ENCODE peak calls at places on chromosomes 3 and 15, in ten cellular contexts. Y, J, O, V, G, B, Q, K, T and D are unnamed samples. For H3K36me3, the result is how much of the 10 kb centered on the place peaks cover.

GRCh38 chr3:155075200-155075599 is 4.9 kb upstream of the MME start:
- DNase-seq in Y (no peak), J (no peak), O (no peak), V (no peak), G (no peak), B (no peak), Q (no peak), K (no peak), T (no peak), D (no peak)

GRCh38 chr15:90558182-90558581 is 28.5 kb downstream of the CRTC3 start:
- DNase-seq in Y (peak), J (no peak), O (peak), V (no peak), G (peak), B (no peak), Q (no peak), K (no peak), T (no peak), D (no peak)

GRCh38 chr3:50164056-50164455 is 8.9 kb downstream of the SEMA3F start:
- DNase-seq in Y (peak), J (peak), O (peak), V (no peak), G (peak), B (peak), Q (no peak), K (peak), T (peak), D (no peak)

GRCh38 chr15:69979269-69979668 is 118.4 kb downstream of the TLE3 start:
- DNase-seq in Y (peak), J (no peak), O (no peak), V (no peak), G (no peak), B (no peak), Q (no peak), K (no peak), T (peak), D (no peak)

GRCh38 chr3:157544501-157545139 is 41.4 kb upstream of the VEPH1 start:
- DNase-seq in Y (no peak), J (no peak), O (no peak), V (no peak), G (peak), B (no peak), Q (no peak), K (no peak), T (peak), D (no peak)

GRCh38 chr3:195080125-195080524 is 190.8 kb downstream of the XXYLT1 start:
- DNase-seq in Y (no peak), J (no peak), O (no peak), V (no peak), G (no peak), B (no peak), Q (no peak), K (no peak), T (no peak), D (no peak)

GRCh38 chr15:90038639-90039095 is 37.5 kb downstream of the ZNF710 start:
- DNase-seq in Y (peak), J (no peak), O (no peak), V (no peak), G (no peak), B (no peak), Q (no peak), K (no peak), T (no peak), D (no peak)

GRCh38 chr3:63961891-63962290 is 49.7 kb upstream of the SCAANT1 start:
- DNase-seq in Y (no peak), J (no peak), O (no peak), V (no peak), G (no peak), B (no peak), Q (no peak), K (no peak), T (peak), D (no peak)

GRCh38 chr3:13189639-13190375 is 116.6 kb upstream of the IQSEC1 start:
- DNase-seq in Y (no peak), J (peak), O (peak), V (no peak), G (no peak), B (no peak), Q (no peak), K (no peak), T (peak), D (no peak)

GRCh38 chr3:42179110-42179725 is 86.8 kb downstream of the CCK start:
- DNase-seq in Y (peak), J (no peak), O (peak), V (no peak), G (peak), B (no peak), Q (no peak), K (no peak), T (peak), D (no peak)

GRCh38 chr3:170660139-170660538 is 74.3 kb upstream of the SLC7A14 start:
- DNase-seq in Y (peak), J (no peak), O (no peak), V (no peak), G (no peak), B (no peak), Q (no peak), K (no peak), T (no peak), D (no peak)

GRCh38 chr3:27360113-27361078 is 8.8 kb downstream of the NEK10 start:
- DNase-seq in Y (peak), J (no peak), O (no peak), V (no peak), G (no peak), B (no peak), Q (no peak), K (peak), T (peak), D (no peak)

GRCh38 chr3:122998206-122998605 is 29.4 kb downstream of the SEMA5B start:
- DNase-seq in Y (no peak), J (no peak), O (no peak), V (no peak), G (no peak), B (no peak), Q (no peak), K (no peak), T (no peak), D (no peak)
- H3K36me3 ChIP-seq in Y (under half), J (under half), O (under half), V (under half), G (under half), B (under half), Q (under half), K (under half), T (under half), D (under half)

GRCh38 chr3:176491084-176491483 is 706.2 kb downstream of the TBL1XR1 start:
- DNase-seq in Y (no peak), J (no peak), O (no peak), V (no peak), G (no peak), B (no peak), Q (no peak), K (no peak), T (no peak), D (no peak)
- H3K4me3 ChIP-seq in Y (no peak), J (no peak), O (no peak), V (no peak), G (no peak), B (no peak), Q (no peak), K (no peak), T (no peak), D (no peak)

GRCh38 chr3:72977463-72977862 is 19.1 kb upstream of the PPP4R2 start:
- DNase-seq in Y (no peak), J (no peak), O (no peak), V (no peak), G (no peak), B (no peak), Q (no peak), K (no peak), T (no peak), D (no peak)
- TF ChIP-seq POLR2A in Y (no peak), J (no peak), O (no peak), V (no peak), G (no peak), B (no peak), Q (no peak), K (no peak), T (no peak), D (no peak)

GRCh38 chr3:113006350-113007056 is 15.7 kb downstream of the GTPBP8 start:
- DNase-seq in Y (no peak), J (no peak), O (no peak), V (no peak), G (no peak), B (no peak), Q (no peak), K (no peak), T (no peak), D (no peak)

GRCh38 chr3:113002033-113002432 is 11.2 kb downstream of the GTPBP8 start:
- DNase-seq in Y (no peak), J (no peak), O (no peak), V (no peak), G (no peak), B (no peak), Q (no peak), K (no peak), T (no peak), D (no peak)

GRCh38 chr3:113005622-113006021 is 14.8 kb downstream of the GTPBP8 start:
- DNase-seq in Y (no peak), J (no peak), O (no peak), V (no peak), G (no peak), B (no peak), Q (no peak), K (no peak), T (no peak), D (no peak)

GRCh38 chr3:113000691-113001090 is 9.9 kb downstream of the GTPBP8 start:
- DNase-seq in Y (no peak), J (no peak), O (no peak), V (no peak), G (no peak), B (no peak), Q (no peak), K (no peak), T (no peak), D (no peak)

DNA sequence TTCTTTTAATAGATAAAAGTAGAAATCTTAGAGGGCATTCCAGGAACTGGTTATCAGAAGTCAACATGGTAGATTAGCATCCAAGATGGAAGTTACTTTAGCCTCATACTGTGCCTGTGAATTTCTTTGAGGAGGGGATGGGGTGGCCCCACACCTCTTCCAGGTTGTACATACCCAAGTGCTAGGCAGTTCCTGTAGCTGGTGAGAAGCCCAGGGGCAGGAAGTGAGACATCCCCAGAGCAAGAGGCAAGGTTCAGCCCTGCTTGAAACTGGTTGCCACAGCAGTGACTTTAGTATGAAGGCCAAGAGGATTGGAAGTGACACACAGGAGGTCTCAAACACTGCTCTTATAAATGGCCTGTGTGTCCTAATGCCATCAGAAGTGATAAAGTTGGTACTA is 11.9 kb downstream of the GTPBP8 start:
- DNase-seq in Y (peak), J (no peak), O (no peak), V (no peak), G (no peak), B (no peak), Q (no peak), K (no peak), T (no peak), D (no peak)
- H3K36me3 ChIP-seq in Y (under half), J (under half), O (half or more), V (under half), G (under half), B (half or more), Q (under half), K (half or more), T (under half), D (half or more)